ENCODE peak calls at places on chromosomes 3 and 15, in five cellular contexts. C is BE2C, R is psoas muscle, K is tibial nerve, J is endothelial cell of umbilical vein. Y is an unnamed sample.

GRCh38 chr3:61674595-61674994 is 113.2 kb downstream of the PTPRG start:
- DNase-seq in J (no peak), C (no peak), K (no peak), R (no peak), Y (no peak)

GRCh38 chr3:19739504-19739903 is 194.5 kb downstream of the EFHB start:
- DNase-seq in R (no peak), C (no peak), J (no peak), K (no peak), Y (no peak)

GRCh38 chr3:160003520-160004128 is 15.0 kb downstream of the IL12A start:
- DNase-seq in K (peak; percentile 15), C (peak; percentile 80), J (peak; percentile 68), R (peak; percentile 30), Y (peak; percentile 58)

GRCh38 chr15:67190326-67190725 is 64.1 kb downstream of the AAGAB start:
- DNase-seq in C (no peak), R (no peak), J (no peak), K (no peak), Y (no peak)

GRCh38 chr3:85939026-85939616 is 980.3 kb downstream of the CADM2 start:
- DNase-seq in J (no peak), R (no peak), K (no peak), C (peak; percentile 10), Y (no peak)

GRCh38 chr3:188855690-188856089 is 316.1 kb upstream of the TPRG1 start:
- DNase-seq in C (no peak), R (no peak), K (no peak), J (no peak), Y (no peak)

GRCh38 chr3:21665444-21665843 is 85.6 kb downstream of the ZNF385D start:
- DNase-seq in C (no peak), K (no peak), R (no peak), J (no peak), Y (no peak)

GRCh38 chr3:13309004-13309403 is 111.1 kb downstream of the NUP210 start:
- DNase-seq in J (no peak), K (no peak), C (no peak), R (no peak), Y (no peak)

GRCh38 chr15:90362936-90363212 is 10.8 kb downstream of the ZNF774 start:
- DNase-seq in R (no peak), C (no peak), J (peak; percentile 53), K (no peak), Y (no peak)

GRCh38 chr3:156693166-156693565 is 18.8 kb downstream of the TIPARP start:
- DNase-seq in K (no peak), J (peak; percentile 78), C (no peak), R (no peak), Y (no peak)

GRCh38 chr3:193665370-193665989 is 72.5 kb downstream of the OPA1 start:
- DNase-seq in R (no peak), K (no peak), C (no peak), J (peak; percentile 57), Y (no peak)

GRCh38 chr3:32438596-32439344 is 47.1 kb downstream of the CMTM7 start:
- DNase-seq in R (no peak), C (no peak), K (no peak), J (peak; percentile 57), Y (no peak)

GRCh38 chr15:48424076-48424475 is 92.8 kb downstream of the DUT start:
- DNase-seq in K (no peak), J (peak; percentile 56), C (no peak), R (no peak), Y (no peak)

GRCh38 chr3:134992586-134992985 is 197.5 kb downstream of the EPHB1 start:
- DNase-seq in J (no peak), R (no peak), C (no peak), K (no peak), Y (no peak)

GRCh38 chr15:94070341-94071275 is 160.8 kb upstream of the MCTP2 start:
- DNase-seq in R (no peak), K (no peak), C (peak; percentile 24), J (no peak), Y (no peak)

GRCh38 chr3:184848934-184849333 is 37.0 kb downstream of the VPS8 start:
- DNase-seq in J (no peak), R (no peak), K (no peak), C (no peak), Y (no peak)

GRCh38 chr3:42544492-42545283 is 37.1 kb downstream of the SEC22C start:
- DNase-seq in K (peak; percentile 13), C (no peak), J (peak; percentile 36), R (no peak), Y (peak; percentile 44)

GRCh38 chr3:116135462-116135861 is 309.8 kb downstream of the LSAMP start:
- DNase-seq in J (peak; percentile 1), K (no peak), C (peak; percentile 86), R (no peak), Y (peak; percentile 34)

GRCh38 chr3:42742688-42743087 is 30.4 kb downstream of the CCDC13 start:
- DNase-seq in K (no peak), C (no peak), J (no peak), R (no peak), Y (no peak)

GRCh38 chr3:192130534-192131132 is 596.7 kb downstream of the FGF12 start:
- DNase-seq in C (peak; percentile 25), J (peak; percentile 61), K (peak; percentile 64), R (peak; percentile 16), Y (peak; percentile 21)

GRCh38 chr3:85360742-85361387 is 402.1 kb downstream of the CADM2 start:
- DNase-seq in C (peak; percentile 79), J (peak; percentile 1), K (peak; percentile 24), R (peak; percentile 21), Y (no peak)

GRCh38 chr3:73148207-73148606 is 86.7 kb downstream of the EBLN2 start:
- DNase-seq in R (no peak), J (peak; percentile 69), K (no peak), C (no peak), Y (no peak)

GRCh38 chr3:151443583-151443982 is 17.3 kb downstream of the IGSF10 start:
- DNase-seq in J (no peak), R (no peak), K (no peak), C (no peak), Y (no peak)

GRCh38 chr15:59281699-59282098 is 75.1 kb downstream of the LDHAL6B start:
- DNase-seq in K (no peak), C (no peak), R (no peak), J (no peak), Y (no peak)

GRCh38 chr15:59276225-59277178 is 69.9 kb downstream of the LDHAL6B start:
- DNase-seq in R (no peak), K (no peak), C (no peak), J (no peak), Y (no peak)

GRCh38 chr15:59280855-59281254 is 74.2 kb downstream of the LDHAL6B start:
- DNase-seq in K (no peak), J (no peak), R (no peak), C (no peak), Y (no peak)

GRCh38 chr15:59278120-59278519 is 71.5 kb downstream of the LDHAL6B start:
- DNase-seq in C (no peak), J (peak; percentile 82), K (no peak), R (no peak), Y (no peak)

GRCh38 chr15:59279023-59279422 is 72.4 kb downstream of the LDHAL6B start:
- DNase-seq in K (no peak), R (no peak), J (no peak), C (no peak), Y (no peak)
- H3K4me1 ChIP-seq in K (peaks cover 39% of the 10 kb centered on the region), R (no peaks in the 10 kb centered on the region), J (peaks cover 24% of the 10 kb centered on the region), C (no peaks in the 10 kb centered on the region), Y (peaks cover 13% of the 10 kb centered on the region)

DNA sequence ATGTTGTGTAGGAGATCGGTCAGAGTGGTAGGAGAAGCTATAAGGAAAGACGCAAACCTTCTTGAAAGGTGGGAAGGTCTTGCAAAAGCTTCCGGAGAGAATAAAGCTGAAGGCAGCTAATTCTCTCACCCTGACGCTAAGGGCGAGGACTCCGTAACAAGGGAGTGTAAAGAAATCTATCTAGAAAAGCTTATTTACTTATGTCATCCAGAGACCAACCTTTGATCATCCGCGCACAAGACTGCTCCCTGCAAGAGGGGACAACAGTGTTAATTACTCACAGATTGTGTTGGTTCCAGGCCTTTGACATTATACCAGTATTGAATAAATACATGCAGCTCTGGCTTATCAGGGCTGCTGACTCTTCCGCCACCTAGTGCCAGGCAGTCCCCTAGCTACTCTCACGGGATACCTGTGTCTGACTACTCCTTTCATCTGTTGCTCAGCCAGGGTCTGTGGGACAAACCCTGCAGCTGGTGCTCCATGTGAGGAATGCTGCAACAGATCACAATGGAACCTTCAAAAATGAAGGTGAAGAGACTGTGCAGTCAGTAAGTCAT is 211.7 kb downstream of the DTWD1 start:
- DNase-seq in J (no peak), R (no peak), C (peak; percentile 6), K (no peak), Y (no peak)
- TF ChIP-seq CTCF in J (no peak), R (no peak), C (peak; percentile 29), K (no peak), Y (peak; percentile 36)

GRCh38 chr3:10187295-10187876 is 22.7 kb downstream of the IRAK2 start:
- DNase-seq in J (no peak), K (no peak), C (no peak), R (no peak), Y (no peak)

GRCh38 chr3:10188798-10189556 is 24.3 kb downstream of the IRAK2 start:
- DNase-seq in J (no peak), R (peak; percentile 23), K (no peak), C (no peak), Y (no peak)

GRCh38 chr3:10192953-10193691 is 28.4 kb downstream of the IRAK2 start:
- DNase-seq in J (peak; percentile 92), R (no peak), K (no peak), C (peak; percentile 49), Y (no peak)

GRCh38 chr3:10187944-10188343 is 23.2 kb downstream of the IRAK2 start:
- DNase-seq in C (no peak), J (no peak), R (no peak), K (no peak), Y (no peak)

GRCh38 chr3:10189557-10190374 is 25.0 kb downstream of the IRAK2 start:
- DNase-seq in C (peak; percentile 16), R (peak; percentile 92), J (peak; percentile 94), K (peak; percentile 78), Y (peak; percentile 86)
- H3K4me1 ChIP-seq in C (no peaks in the 10 kb centered on the region), R (peaks cover 61% of the 10 kb centered on the region), J (peaks cover 59% of the 10 kb centered on the region), K (peaks cover 89% of the 10 kb centered on the region), Y (peaks cover 78% of the 10 kb centered on the region)

DNA sequence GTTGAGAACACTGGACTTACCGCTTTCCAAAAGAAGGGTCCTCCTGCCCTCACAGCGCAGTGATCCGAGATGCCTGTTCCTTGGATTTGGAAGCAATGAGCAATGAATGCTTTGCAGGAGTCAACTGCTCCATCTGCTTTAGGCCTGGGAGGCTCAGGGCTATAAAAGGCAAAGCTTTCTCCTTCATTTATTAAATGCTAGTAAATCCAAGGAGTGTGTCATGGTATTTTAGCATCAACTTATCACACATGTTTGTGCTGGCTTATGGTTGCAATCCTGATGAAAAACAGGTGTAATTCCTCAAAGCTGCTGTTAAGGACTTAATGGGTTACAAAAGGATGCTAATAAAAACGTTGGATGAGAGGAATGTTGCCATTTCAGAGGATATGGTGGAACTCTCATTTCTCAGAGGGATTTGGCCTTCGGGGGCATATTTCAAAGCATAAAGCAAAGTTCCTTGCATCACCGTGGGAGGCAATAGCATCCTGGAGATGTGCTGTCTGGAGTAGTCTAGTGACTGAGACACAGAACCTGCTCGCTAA is 158.5 kb upstream of the TPM1 start:
- DNase-seq in C (no peak), K (no peak), R (no peak), J (no peak), Y (no peak)
- TF ChIP-seq CTCF in C (no peak), K (no peak), R (no peak), J (no peak), Y (no peak)

GRCh38 chr3:38738630-38739395 is 77.2 kb downstream of the SCN10A start:
- DNase-seq in R (no peak), K (peak; percentile 17), C (peak; percentile 54), J (peak; percentile 73), Y (no peak)
- H3K4me1 ChIP-seq in R (no peaks in the 10 kb centered on the region), K (no peaks in the 10 kb centered on the region), C (no peaks in the 10 kb centered on the region), J (peaks cover 3% of the 10 kb centered on the region), Y (no peaks in the 10 kb centered on the region)

Y was measured in left ventricle myocardium inferior.